ENCODE peak calls at places on chromosome 7, in six cellular contexts. A is LHCN-M2; E is epithelial cell of prostate; S is stimulated activated CD4-positive, alpha-beta T cell treated with anti-CD3 and anti-CD28 coated beads, Interleukin-2, amount 100 ng/mL, for 48 hours; I is neural crest cell; V is A172. P is an unnamed sample.

GRCh38 chr7:115005241-115005640 is 83.3 kb downstream of the MDFIC start:
- DNase-seq in A (no peak), E (no peak), S (no peak), I (no peak), V (no peak), P (peak; percentile 11)

GRCh38 chr7:116522247-116522646 is 2.6 kb upstream of the CAV1 start:
- DNase-seq in A (peak; percentile 98), E (peak; percentile 51), S (no peak), I (no peak), V (peak; percentile 93), P (peak; percentile 87)

GRCh38 chr7:36563706-36564325 is 160.5 kb downstream of the AOAH start:
- DNase-seq in A (peak; percentile 10), E (no peak), S (no peak), I (no peak), V (peak; percentile 10), P (no peak)

GRCh38 chr7:45718464-45719330 is 144.5 kb downstream of the ADCY1 start:
- DNase-seq in A (peak; percentile 34), E (no peak), S (no peak), I (no peak), V (no peak), P (no peak)

GRCh38 chr7:107999814-108000560 is 3.0 kb downstream of the LAMB1 start:
- DNase-seq in A (peak; percentile 64), E (no peak), S (no peak), I (no peak), V (no peak), P (peak; percentile 74)

GRCh38 chr7:51587600-51587999 is 271.0 kb upstream of the COBL start:
- DNase-seq in A (no peak), E (no peak), S (no peak), I (no peak), V (no peak), P (no peak)

GRCh38 chr7:118182618-118183253 is 1.2 kb upstream of the LSM8 start:
- DNase-seq in A (no peak), E (no peak), S (no peak), I (no peak), V (no peak), P (peak; percentile 56)

GRCh38 chr7:72123913-72124312 is 288.2 kb downstream of the CALN1 start:
- DNase-seq in A (no peak), E (no peak), S (no peak), I (no peak), V (no peak), P (no peak)

GRCh38 chr7:48390381-48391327 is 219.4 kb downstream of the ABCA13 start:
- DNase-seq in A (peak; percentile 59), E (no peak), S (no peak), I (no peak), V (no peak), P (no peak)

GRCh38 chr7:71746004-71746403 is 614.1 kb downstream of the GALNT17 start:
- DNase-seq in A (no peak), E (no peak), S (no peak), I (no peak), V (no peak), P (no peak)

GRCh38 chr7:92625617-92626016 is 35.4 kb upstream of the FAM133B start:
- DNase-seq in A (no peak), E (peak; percentile 40), S (no peak), I (no peak), V (peak; percentile 55), P (no peak)

GRCh38 chr7:101077303-101078086 is 7.8 kb upstream of the TRIM56 start:
- DNase-seq in A (peak; percentile 73), E (no peak), S (peak; percentile 84), I (peak; percentile 86), V (peak; percentile 83), P (peak; percentile 91)

GRCh38 chr7:388461-388960 is 98.5 kb downstream of the FOXL3 start:
- DNase-seq in A (no peak), E (no peak), S (no peak), I (no peak), V (no peak), P (no peak)

GRCh38 chr7:137538361-137538762 is 194.8 kb upstream of the PTN start:
- DNase-seq in A (peak; percentile 85), E (no peak), S (no peak), I (no peak), V (peak; percentile 47), P (peak; percentile 35)

GRCh38 chr7:30041526-30042269 is 13.5 kb downstream of the PLEKHA8 start:
- DNase-seq in A (peak; percentile 41), E (no peak), S (no peak), I (no peak), V (no peak), P (no peak)

GRCh38 chr7:69787736-69788431 is 189.6 kb downstream of the AUTS2 start:
- DNase-seq in A (no peak), E (no peak), S (no peak), I (no peak), V (no peak), P (no peak)

GRCh38 chr7:156466955-156467625 is 173.5 kb upstream of the RNF32 start:
- DNase-seq in A (no peak), E (no peak), S (no peak), I (no peak), V (no peak), P (no peak)

GRCh38 chr7:104923010-104923421 is 91.0 kb upstream of the KMT2E start:
- DNase-seq in A (peak; percentile 92), E (peak; percentile 45), S (peak; percentile 61), I (peak; percentile 55), V (peak; percentile 75), P (peak; percentile 78)

GRCh38 chr7:18400726-18401125 is 94.8 kb upstream of the HDAC9 start:
- DNase-seq in A (no peak), E (no peak), S (no peak), I (no peak), V (no peak), P (no peak)

GRCh38 chr7:98341106-98341505 is 59.6 kb downstream of the BRI3 start:
- DNase-seq in A (peak; percentile 83), E (no peak), S (no peak), I (no peak), V (peak; percentile 45), P (no peak)

GRCh38 chr7:71497233-71497946 is 365.4 kb downstream of the GALNT17 start:
- DNase-seq in A (peak; percentile 26), E (no peak), S (no peak), I (no peak), V (no peak), P (no peak)

GRCh38 chr7:18861514-18861913 is 255.9 kb downstream of the TWIST1 start:
- DNase-seq in A (peak; percentile 70), E (no peak), S (no peak), I (no peak), V (no peak), P (no peak)

GRCh38 chr7:90736968-90737939 is 141.1 kb downstream of the CDK14 start:
- DNase-seq in A (no peak), E (no peak), S (no peak), I (no peak), V (no peak), P (no peak)

GRCh38 chr7:46319841-46320240 is 398.8 kb upstream of the IGFBP3 start:
- DNase-seq in A (no peak), E (no peak), S (no peak), I (no peak), V (no peak), P (no peak)

GRCh38 chr7:34207810-34208209 is 302.5 kb downstream of the BMPER start:
- DNase-seq in A (peak; percentile 20), E (no peak), S (no peak), I (no peak), V (no peak), P (no peak)

GRCh38 chr7:158470336-158470735 is 117.3 kb downstream of the PTPRN2 start:
- DNase-seq in A (no peak), E (no peak), S (no peak), I (no peak), V (no peak), P (no peak)

GRCh38 chr7:133355325-133355708 is 102.4 kb downstream of the EXOC4 start:
- DNase-seq in A (peak; percentile 49), E (no peak), S (no peak), I (no peak), V (no peak), P (no peak)

GRCh38 chr7:105837765-105838241 is 38.6 kb downstream of the ATXN7L1 start:
- DNase-seq in A (no peak), E (no peak), S (no peak), I (peak; percentile 10), V (no peak), P (no peak)

P was measured in kidney glomerular epithelial cell.